ENCODE peak calls at places on chromosomes 4 and X, in ten cellular contexts. One of them, this sample, is unnamed.

GRCh38 chrX:134174859-134175258 is 62.1 kb upstream of the CCDC160 start:
- DNase-seq in activated CD8-positive, alpha-beta memory T cell treated with anti-CD3 and anti-CD28 coated beads for 48 hours: no peak
- DNase-seq in RWPE2: no peak
- DNase-seq in brain microvascular endothelial cell: no peak
- DNase-seq in stimulated activated CD4-positive, alpha-beta T cell treated with anti-CD3 and anti-CD28 coated beads, Interleukin-12 subunit alpha, Interleukin-12 subunit beta, amount 100 ng/mL, for 4 hours: no peak
- DNase-seq in germinal center: no peak
- DNase-seq in lung: no peak
- DNase-seq in hepatic stellate cell: no peak
- DNase-seq in uterus: no peak
- DNase-seq in left ventricle myocardium inferior: no peak
- DNase-seq in this sample: no peak

GRCh38 chr4:113499696-113500095 is 261.8 kb downstream of the CAMK2D start:
- DNase-seq in stimulated activated CD4-positive, alpha-beta T cell treated with anti-CD3 and anti-CD28 coated beads, Interleukin-12 subunit alpha, Interleukin-12 subunit beta, amount 100 ng/mL, for 4 hours: no peak
- DNase-seq in uterus: no peak
- DNase-seq in lung: no peak
- DNase-seq in RWPE2: no peak
- DNase-seq in germinal center: no peak
- DNase-seq in activated CD8-positive, alpha-beta memory T cell treated with anti-CD3 and anti-CD28 coated beads for 48 hours: no peak
- DNase-seq in left ventricle myocardium inferior: no peak
- DNase-seq in brain microvascular endothelial cell: peak
- DNase-seq in hepatic stellate cell: peak
- DNase-seq in this sample: no peak

GRCh38 chrX:123860983-123861382 is 1.1 kb downstream of the XIAP start:
- DNase-seq in stimulated activated CD4-positive, alpha-beta T cell treated with anti-CD3 and anti-CD28 coated beads, Interleukin-12 subunit alpha, Interleukin-12 subunit beta, amount 100 ng/mL, for 4 hours: no peak
- DNase-seq in germinal center: no peak
- DNase-seq in activated CD8-positive, alpha-beta memory T cell treated with anti-CD3 and anti-CD28 coated beads for 48 hours: no peak
- DNase-seq in brain microvascular endothelial cell: peak
- DNase-seq in RWPE2: no peak
- DNase-seq in hepatic stellate cell: no peak
- DNase-seq in left ventricle myocardium inferior: no peak
- DNase-seq in lung: no peak
- DNase-seq in uterus: no peak
- DNase-seq in this sample: no peak

GRCh38 chrX:86148024-86148511 is at the start of gene DACH2:
- DNase-seq in hepatic stellate cell: peak
- DNase-seq in stimulated activated CD4-positive, alpha-beta T cell treated with anti-CD3 and anti-CD28 coated beads, Interleukin-12 subunit alpha, Interleukin-12 subunit beta, amount 100 ng/mL, for 4 hours: peak
- DNase-seq in lung: peak
- DNase-seq in left ventricle myocardium inferior: peak
- DNase-seq in RWPE2: no peak
- DNase-seq in uterus: peak
- DNase-seq in germinal center: peak
- DNase-seq in activated CD8-positive, alpha-beta memory T cell treated with anti-CD3 and anti-CD28 coated beads for 48 hours: no peak
- DNase-seq in brain microvascular endothelial cell: peak
- DNase-seq in this sample: peak

GRCh38 chr4:128355301-128355700 is 67.7 kb upstream of the PGRMC2 start:
- DNase-seq in RWPE2: no peak
- DNase-seq in hepatic stellate cell: no peak
- DNase-seq in lung: no peak
- DNase-seq in left ventricle myocardium inferior: peak
- DNase-seq in germinal center: no peak
- DNase-seq in stimulated activated CD4-positive, alpha-beta T cell treated with anti-CD3 and anti-CD28 coated beads, Interleukin-12 subunit alpha, Interleukin-12 subunit beta, amount 100 ng/mL, for 4 hours: no peak
- DNase-seq in brain microvascular endothelial cell: no peak
- DNase-seq in uterus: no peak
- DNase-seq in activated CD8-positive, alpha-beta memory T cell treated with anti-CD3 and anti-CD28 coated beads for 48 hours: no peak
- DNase-seq in this sample: no peak

GRCh38 chr4:5780831-5781480 is 70.0 kb downstream of the EVC start:
- DNase-seq in uterus: no peak
- DNase-seq in RWPE2: no peak
- DNase-seq in germinal center: no peak
- DNase-seq in stimulated activated CD4-positive, alpha-beta T cell treated with anti-CD3 and anti-CD28 coated beads, Interleukin-12 subunit alpha, Interleukin-12 subunit beta, amount 100 ng/mL, for 4 hours: no peak
- DNase-seq in lung: no peak
- DNase-seq in left ventricle myocardium inferior: no peak
- DNase-seq in brain microvascular endothelial cell: peak
- DNase-seq in hepatic stellate cell: peak
- DNase-seq in activated CD8-positive, alpha-beta memory T cell treated with anti-CD3 and anti-CD28 coated beads for 48 hours: no peak
- DNase-seq in this sample: no peak

GRCh38 chr4:61202638-61203495 is 2.7 kb downstream of the ADGRL3 start:
- DNase-seq in hepatic stellate cell: no peak
- DNase-seq in brain microvascular endothelial cell: peak
- DNase-seq in stimulated activated CD4-positive, alpha-beta T cell treated with anti-CD3 and anti-CD28 coated beads, Interleukin-12 subunit alpha, Interleukin-12 subunit beta, amount 100 ng/mL, for 4 hours: no peak
- DNase-seq in germinal center: no peak
- DNase-seq in activated CD8-positive, alpha-beta memory T cell treated with anti-CD3 and anti-CD28 coated beads for 48 hours: no peak
- DNase-seq in left ventricle myocardium inferior: peak
- DNase-seq in lung: no peak
- DNase-seq in uterus: no peak
- DNase-seq in RWPE2: no peak
- DNase-seq in this sample: peak

GRCh38 chrX:43595931-43596330 is 60.2 kb upstream of the MAOA start:
- DNase-seq in brain microvascular endothelial cell: no peak
- DNase-seq in hepatic stellate cell: no peak
- DNase-seq in stimulated activated CD4-positive, alpha-beta T cell treated with anti-CD3 and anti-CD28 coated beads, Interleukin-12 subunit alpha, Interleukin-12 subunit beta, amount 100 ng/mL, for 4 hours: no peak
- DNase-seq in activated CD8-positive, alpha-beta memory T cell treated with anti-CD3 and anti-CD28 coated beads for 48 hours: no peak
- DNase-seq in left ventricle myocardium inferior: no peak
- DNase-seq in germinal center: no peak
- DNase-seq in RWPE2: no peak
- DNase-seq in uterus: no peak
- DNase-seq in lung: no peak
- DNase-seq in this sample: no peak

GRCh38 chrX:130878350-130879341 is 24.4 kb downstream of the ENOX2 start:
- DNase-seq in uterus: no peak
- DNase-seq in left ventricle myocardium inferior: no peak
- DNase-seq in brain microvascular endothelial cell: peak
- DNase-seq in activated CD8-positive, alpha-beta memory T cell treated with anti-CD3 and anti-CD28 coated beads for 48 hours: no peak
- DNase-seq in hepatic stellate cell: no peak
- DNase-seq in germinal center: no peak
- DNase-seq in stimulated activated CD4-positive, alpha-beta T cell treated with anti-CD3 and anti-CD28 coated beads, Interleukin-12 subunit alpha, Interleukin-12 subunit beta, amount 100 ng/mL, for 4 hours: no peak
- DNase-seq in RWPE2: peak
- DNase-seq in lung: peak
- DNase-seq in this sample: no peak

GRCh38 chrX:34300871-34301270 is 168.8 kb upstream of the FAM47A start:
- DNase-seq in stimulated activated CD4-positive, alpha-beta T cell treated with anti-CD3 and anti-CD28 coated beads, Interleukin-12 subunit alpha, Interleukin-12 subunit beta, amount 100 ng/mL, for 4 hours: no peak
- DNase-seq in germinal center: no peak
- DNase-seq in activated CD8-positive, alpha-beta memory T cell treated with anti-CD3 and anti-CD28 coated beads for 48 hours: no peak
- DNase-seq in uterus: peak
- DNase-seq in RWPE2: no peak
- DNase-seq in hepatic stellate cell: peak
- DNase-seq in brain microvascular endothelial cell: peak
- DNase-seq in left ventricle myocardium inferior: no peak
- DNase-seq in lung: no peak
- DNase-seq in this sample: peak

GRCh38 chr4:113294910-113295309 is 245.5 kb downstream of the ANK2 start:
- DNase-seq in hepatic stellate cell: no peak
- DNase-seq in brain microvascular endothelial cell: no peak
- DNase-seq in RWPE2: no peak
- DNase-seq in stimulated activated CD4-positive, alpha-beta T cell treated with anti-CD3 and anti-CD28 coated beads, Interleukin-12 subunit alpha, Interleukin-12 subunit beta, amount 100 ng/mL, for 4 hours: no peak
- DNase-seq in lung: no peak
- DNase-seq in activated CD8-positive, alpha-beta memory T cell treated with anti-CD3 and anti-CD28 coated beads for 48 hours: no peak
- DNase-seq in uterus: no peak
- DNase-seq in germinal center: no peak
- DNase-seq in left ventricle myocardium inferior: no peak
- DNase-seq in this sample: no peak

GRCh38 chrX:46913710-46914109 is 1.5 kb downstream of the JADE3 start:
- DNase-seq in uterus: peak
- DNase-seq in left ventricle myocardium inferior: no peak
- DNase-seq in hepatic stellate cell: peak
- DNase-seq in brain microvascular endothelial cell: peak
- DNase-seq in lung: no peak
- DNase-seq in activated CD8-positive, alpha-beta memory T cell treated with anti-CD3 and anti-CD28 coated beads for 48 hours: no peak
- DNase-seq in RWPE2: no peak
- DNase-seq in stimulated activated CD4-positive, alpha-beta T cell treated with anti-CD3 and anti-CD28 coated beads, Interleukin-12 subunit alpha, Interleukin-12 subunit beta, amount 100 ng/mL, for 4 hours: no peak
- DNase-seq in germinal center: no peak
- DNase-seq in this sample: peak

GRCh38 chr4:4269326-4269725 is 20.6 kb downstream of the LYAR start:
- DNase-seq in stimulated activated CD4-positive, alpha-beta T cell treated with anti-CD3 and anti-CD28 coated beads, Interleukin-12 subunit alpha, Interleukin-12 subunit beta, amount 100 ng/mL, for 4 hours: no peak
- DNase-seq in activated CD8-positive, alpha-beta memory T cell treated with anti-CD3 and anti-CD28 coated beads for 48 hours: no peak
- DNase-seq in uterus: no peak
- DNase-seq in left ventricle myocardium inferior: no peak
- DNase-seq in brain microvascular endothelial cell: no peak
- DNase-seq in germinal center: no peak
- DNase-seq in hepatic stellate cell: no peak
- DNase-seq in RWPE2: no peak
- DNase-seq in lung: no peak
- DNase-seq in this sample: no peak

GRCh38 chrX:131763674-131764073 is 219.8 kb downstream of the OR13H1 start:
- DNase-seq in germinal center: no peak
- DNase-seq in hepatic stellate cell: no peak
- DNase-seq in uterus: peak
- DNase-seq in left ventricle myocardium inferior: no peak
- DNase-seq in stimulated activated CD4-positive, alpha-beta T cell treated with anti-CD3 and anti-CD28 coated beads, Interleukin-12 subunit alpha, Interleukin-12 subunit beta, amount 100 ng/mL, for 4 hours: no peak
- DNase-seq in RWPE2: no peak
- DNase-seq in brain microvascular endothelial cell: peak
- DNase-seq in lung: peak
- DNase-seq in activated CD8-positive, alpha-beta memory T cell treated with anti-CD3 and anti-CD28 coated beads for 48 hours: no peak
- DNase-seq in this sample: no peak

GRCh38 chr4:2289311-2289954 is 27.5 kb upstream of the MXD4 start:
- DNase-seq in left ventricle myocardium inferior: no peak
- DNase-seq in hepatic stellate cell: no peak
- DNase-seq in activated CD8-positive, alpha-beta memory T cell treated with anti-CD3 and anti-CD28 coated beads for 48 hours: no peak
- DNase-seq in uterus: peak
- DNase-seq in lung: no peak
- DNase-seq in germinal center: no peak
- DNase-seq in stimulated activated CD4-positive, alpha-beta T cell treated with anti-CD3 and anti-CD28 coated beads, Interleukin-12 subunit alpha, Interleukin-12 subunit beta, amount 100 ng/mL, for 4 hours: no peak
- DNase-seq in RWPE2: no peak
- DNase-seq in brain microvascular endothelial cell: no peak
- DNase-seq in this sample: no peak

GRCh38 chrX:100913111-100913510 is 15.6 kb downstream of the XKRX start:
- DNase-seq in stimulated activated CD4-positive, alpha-beta T cell treated with anti-CD3 and anti-CD28 coated beads, Interleukin-12 subunit alpha, Interleukin-12 subunit beta, amount 100 ng/mL, for 4 hours: no peak
- DNase-seq in left ventricle myocardium inferior: no peak
- DNase-seq in uterus: no peak
- DNase-seq in brain microvascular endothelial cell: no peak
- DNase-seq in germinal center: no peak
- DNase-seq in lung: no peak
- DNase-seq in hepatic stellate cell: no peak
- DNase-seq in RWPE2: no peak
- DNase-seq in activated CD8-positive, alpha-beta memory T cell treated with anti-CD3 and anti-CD28 coated beads for 48 hours: no peak
- DNase-seq in this sample: no peak

GRCh38 chr4:182548156-182548555 is 305.0 kb downstream of the TENM3 start:
- DNase-seq in left ventricle myocardium inferior: no peak
- DNase-seq in uterus: no peak
- DNase-seq in brain microvascular endothelial cell: no peak
- DNase-seq in hepatic stellate cell: no peak
- DNase-seq in activated CD8-positive, alpha-beta memory T cell treated with anti-CD3 and anti-CD28 coated beads for 48 hours: no peak
- DNase-seq in germinal center: no peak
- DNase-seq in RWPE2: no peak
- DNase-seq in stimulated activated CD4-positive, alpha-beta T cell treated with anti-CD3 and anti-CD28 coated beads, Interleukin-12 subunit alpha, Interleukin-12 subunit beta, amount 100 ng/mL, for 4 hours: no peak
- DNase-seq in lung: no peak
- DNase-seq in this sample: no peak

GRCh38 chrX:110381216-110381615 is 22.6 kb downstream of the RTL9 start:
- DNase-seq in RWPE2: no peak
- DNase-seq in germinal center: no peak
- DNase-seq in lung: no peak
- DNase-seq in uterus: no peak
- DNase-seq in activated CD8-positive, alpha-beta memory T cell treated with anti-CD3 and anti-CD28 coated beads for 48 hours: no peak
- DNase-seq in stimulated activated CD4-positive, alpha-beta T cell treated with anti-CD3 and anti-CD28 coated beads, Interleukin-12 subunit alpha, Interleukin-12 subunit beta, amount 100 ng/mL, for 4 hours: no peak
- DNase-seq in brain microvascular endothelial cell: no peak
- DNase-seq in hepatic stellate cell: no peak
- DNase-seq in left ventricle myocardium inferior: no peak
- DNase-seq in this sample: no peak

GRCh38 chr4:61828960-61829359 is 628.8 kb downstream of the ADGRL3 start:
- DNase-seq in uterus: no peak
- DNase-seq in hepatic stellate cell: no peak
- DNase-seq in left ventricle myocardium inferior: no peak
- DNase-seq in brain microvascular endothelial cell: no peak
- DNase-seq in lung: no peak
- DNase-seq in stimulated activated CD4-positive, alpha-beta T cell treated with anti-CD3 and anti-CD28 coated beads, Interleukin-12 subunit alpha, Interleukin-12 subunit beta, amount 100 ng/mL, for 4 hours: no peak
- DNase-seq in activated CD8-positive, alpha-beta memory T cell treated with anti-CD3 and anti-CD28 coated beads for 48 hours: no peak
- DNase-seq in RWPE2: no peak
- DNase-seq in germinal center: no peak
- DNase-seq in this sample: no peak

GRCh38 chrX:134821901-134822300 is 163.6 kb upstream of the PLAC1 start:
- DNase-seq in hepatic stellate cell: no peak
- DNase-seq in activated CD8-positive, alpha-beta memory T cell treated with anti-CD3 and anti-CD28 coated beads for 48 hours: no peak
- DNase-seq in lung: no peak
- DNase-seq in germinal center: no peak
- DNase-seq in uterus: no peak
- DNase-seq in stimulated activated CD4-positive, alpha-beta T cell treated with anti-CD3 and anti-CD28 coated beads, Interleukin-12 subunit alpha, Interleukin-12 subunit beta, amount 100 ng/mL, for 4 hours: no peak
- DNase-seq in brain microvascular endothelial cell: no peak
- DNase-seq in left ventricle myocardium inferior: no peak
- DNase-seq in RWPE2: no peak
- DNase-seq in this sample: no peak

GRCh38 chr4:21768349-21769310 is 179.9 kb downstream of the KCNIP4 start:
- DNase-seq in lung: no peak
- DNase-seq in hepatic stellate cell: no peak
- DNase-seq in germinal center: no peak
- DNase-seq in activated CD8-positive, alpha-beta memory T cell treated with anti-CD3 and anti-CD28 coated beads for 48 hours: no peak
- DNase-seq in brain microvascular endothelial cell: peak
- DNase-seq in uterus: peak
- DNase-seq in stimulated activated CD4-positive, alpha-beta T cell treated with anti-CD3 and anti-CD28 coated beads, Interleukin-12 subunit alpha, Interleukin-12 subunit beta, amount 100 ng/mL, for 4 hours: no peak
- DNase-seq in left ventricle myocardium inferior: no peak
- DNase-seq in RWPE2: no peak
- DNase-seq in this sample: no peak

GRCh38 chrX:18702362-18703195 is 4.9 kb upstream of the PPEF1 start:
- DNase-seq in hepatic stellate cell: no peak
- DNase-seq in stimulated activated CD4-positive, alpha-beta T cell treated with anti-CD3 and anti-CD28 coated beads, Interleukin-12 subunit alpha, Interleukin-12 subunit beta, amount 100 ng/mL, for 4 hours: no peak
- DNase-seq in left ventricle myocardium inferior: no peak
- DNase-seq in uterus: no peak
- DNase-seq in germinal center: no peak
- DNase-seq in activated CD8-positive, alpha-beta memory T cell treated with anti-CD3 and anti-CD28 coated beads for 48 hours: no peak
- DNase-seq in RWPE2: no peak
- DNase-seq in lung: no peak
- DNase-seq in brain microvascular endothelial cell: peak
- DNase-seq in this sample: no peak

GRCh38 chrX:43706786-43707185 is 50.7 kb downstream of the MAOA start:
- DNase-seq in activated CD8-positive, alpha-beta memory T cell treated with anti-CD3 and anti-CD28 coated beads for 48 hours: no peak
- DNase-seq in uterus: no peak
- DNase-seq in hepatic stellate cell: no peak
- DNase-seq in brain microvascular endothelial cell: no peak
- DNase-seq in left ventricle myocardium inferior: no peak
- DNase-seq in RWPE2: no peak
- DNase-seq in lung: no peak
- DNase-seq in stimulated activated CD4-positive, alpha-beta T cell treated with anti-CD3 and anti-CD28 coated beads, Interleukin-12 subunit alpha, Interleukin-12 subunit beta, amount 100 ng/mL, for 4 hours: no peak
- DNase-seq in germinal center: no peak
- DNase-seq in this sample: no peak

GRCh38 chr4:1471443-1472147 is 65.4 kb upstream of the NKX1-1 start:
- DNase-seq in RWPE2: peak
- DNase-seq in left ventricle myocardium inferior: no peak
- DNase-seq in brain microvascular endothelial cell: no peak
- DNase-seq in hepatic stellate cell: no peak
- DNase-seq in lung: no peak
- DNase-seq in uterus: peak
- DNase-seq in activated CD8-positive, alpha-beta memory T cell treated with anti-CD3 and anti-CD28 coated beads for 48 hours: no peak
- DNase-seq in stimulated activated CD4-positive, alpha-beta T cell treated with anti-CD3 and anti-CD28 coated beads, Interleukin-12 subunit alpha, Interleukin-12 subunit beta, amount 100 ng/mL, for 4 hours: no peak
- DNase-seq in germinal center: no peak
- DNase-seq in this sample: no peak

GRCh38 chr4:90317785-90318184 is 190.6 kb downstream of the CCSER1 start:
- DNase-seq in stimulated activated CD4-positive, alpha-beta T cell treated with anti-CD3 and anti-CD28 coated beads, Interleukin-12 subunit alpha, Interleukin-12 subunit beta, amount 100 ng/mL, for 4 hours: no peak
- DNase-seq in uterus: no peak
- DNase-seq in RWPE2: no peak
- DNase-seq in left ventricle myocardium inferior: no peak
- DNase-seq in activated CD8-positive, alpha-beta memory T cell treated with anti-CD3 and anti-CD28 coated beads for 48 hours: no peak
- DNase-seq in germinal center: no peak
- DNase-seq in hepatic stellate cell: peak
- DNase-seq in lung: no peak
- DNase-seq in brain microvascular endothelial cell: peak
- DNase-seq in this sample: no peak

GRCh38 chr4:182278729-182279128 is 35.5 kb downstream of the TENM3 start:
- DNase-seq in left ventricle myocardium inferior: no peak
- DNase-seq in brain microvascular endothelial cell: no peak
- DNase-seq in stimulated activated CD4-positive, alpha-beta T cell treated with anti-CD3 and anti-CD28 coated beads, Interleukin-12 subunit alpha, Interleukin-12 subunit beta, amount 100 ng/mL, for 4 hours: no peak
- DNase-seq in activated CD8-positive, alpha-beta memory T cell treated with anti-CD3 and anti-CD28 coated beads for 48 hours: no peak
- DNase-seq in uterus: no peak
- DNase-seq in lung: no peak
- DNase-seq in germinal center: no peak
- DNase-seq in RWPE2: no peak
- DNase-seq in hepatic stellate cell: no peak
- DNase-seq in this sample: no peak

GRCh38 chrX:31165241-31166035 is 93.6 kb upstream of the FTHL17 start:
- DNase-seq in left ventricle myocardium inferior: no peak
- DNase-seq in hepatic stellate cell: no peak
- DNase-seq in stimulated activated CD4-positive, alpha-beta T cell treated with anti-CD3 and anti-CD28 coated beads, Interleukin-12 subunit alpha, Interleukin-12 subunit beta, amount 100 ng/mL, for 4 hours: no peak
- DNase-seq in activated CD8-positive, alpha-beta memory T cell treated with anti-CD3 and anti-CD28 coated beads for 48 hours: no peak
- DNase-seq in RWPE2: no peak
- DNase-seq in germinal center: no peak
- DNase-seq in uterus: no peak
- DNase-seq in lung: no peak
- DNase-seq in brain microvascular endothelial cell: peak
- DNase-seq in this sample: no peak

GRCh38 chr4:61336911-61337310 is 136.8 kb downstream of the ADGRL3 start:
- DNase-seq in left ventricle myocardium inferior: no peak
- DNase-seq in stimulated activated CD4-positive, alpha-beta T cell treated with anti-CD3 and anti-CD28 coated beads, Interleukin-12 subunit alpha, Interleukin-12 subunit beta, amount 100 ng/mL, for 4 hours: no peak
- DNase-seq in uterus: no peak
- DNase-seq in RWPE2: no peak
- DNase-seq in lung: no peak
- DNase-seq in activated CD8-positive, alpha-beta memory T cell treated with anti-CD3 and anti-CD28 coated beads for 48 hours: no peak
- DNase-seq in germinal center: no peak
- DNase-seq in hepatic stellate cell: no peak
- DNase-seq in brain microvascular endothelial cell: no peak
- DNase-seq in this sample: no peak

This sample was measured in progenitor cell of endocrine pancreas.